ENCODE peak calls at places on chromosomes 4 and X, in five cellular contexts. T is activated CD4-positive, alpha-beta T cell treated with anti-CD3 and anti-CD28 coated beads, Interleukin-2, amount 50 U/mL, for 4 hours; B is NCI-H69; V is posterior cingulate gyrus; P is NCI-H1105 treated with DMSO at 0.1 percent for 48 hours. F is an unnamed sample.

GRCh38 chr4:157072002-157072401 is 3.9 kb upstream of the GLRB start:
- DNase-seq in T (no peak), B (no peak), V (no peak), P (no peak), F (no peak)

GRCh38 chr4:2954358-2955185 is 8.6 kb downstream of the NOP14 start:
- DNase-seq in T (no peak), B (peak), V (peak), P (no peak), F (peak)

GRCh38 chrX:74498924-74499323 is 77.6 kb downstream of the SLC16A2 start:
- DNase-seq in T (no peak), B (no peak), V (no peak), P (no peak), F (no peak)

GRCh38 chrX:32804034-32804433 is 407.3 kb downstream of the DMD start:
- DNase-seq in T (no peak), B (no peak), V (no peak), P (no peak), F (no peak)

GRCh38 chrX:47499291-47499690 is 16.3 kb upstream of the ZNF41 start:
- DNase-seq in T (no peak), B (no peak), V (no peak), P (no peak), F (no peak)

GRCh38 chr4:123257563-123257962 is 139.0 kb upstream of the SPRY1 start:
- DNase-seq in T (no peak), B (no peak), V (no peak), P (no peak), F (no peak)

GRCh38 chr4:170087163-170087700 is 2.5 kb downstream of the AADAT start:
- DNase-seq in T (no peak), B (no peak), V (no peak), P (no peak), F (no peak)

GRCh38 chr4:124278477-124278876 is 434.1 kb downstream of the ANKRD50 start:
- DNase-seq in T (no peak), B (no peak), V (no peak), P (no peak), F (no peak)

GRCh38 chrX:7515681-7516413 is 327.1 kb upstream of the VCX start:
- DNase-seq in T (no peak), B (no peak), V (no peak), P (no peak), F (no peak)

GRCh38 chrX:54430519-54430918 is 9.7 kb upstream of the TSR2 start:
- DNase-seq in T (no peak), B (no peak), V (no peak), P (no peak), F (no peak)

GRCh38 chr4:106210021-106210420 is 106.0 kb downstream of the TBCK start:
- DNase-seq in T (no peak), B (no peak), V (no peak), P (no peak), F (no peak)

GRCh38 chrX:40729923-40730584 is 5.3 kb downstream of the MED14 start:
- DNase-seq in T (no peak), B (no peak), V (no peak), P (no peak), F (no peak)

GRCh38 chr4:160091631-160092030 is 988.8 kb downstream of the RAPGEF2 start:
- DNase-seq in T (no peak), B (no peak), V (no peak), P (no peak), F (no peak)

F was measured in NCI-H146.